ENCODE peak calls at places on chromosomes 7 and 10, in seven cellular contexts. Z is MM.1S, X is fibroblast of lung, O is neural progenitor cell, F is mammary epithelial cell, E is HCT116, Y is endothelial cell of umbilical vein. T is an unnamed sample.

GRCh38 chr7:112001089-112001826 is 204.9 kb downstream of the DOCK4 start:
- DNase-seq in Z (no peak), E (peak; percentile 37), X (peak; percentile 74), F (peak; percentile 92), Y (peak; percentile 32), O (no peak), T (peak; percentile 25)

GRCh38 chr7:53600296-53600695 is 564.9 kb downstream of the POM121L12 start:
- DNase-seq in Y (no peak), Z (peak; percentile 21), O (no peak), E (no peak), X (no peak), F (no peak), T (no peak)

GRCh38 chr10:60203993-60204618 is 185.6 kb downstream of the ANK3 start:
- DNase-seq in E (peak; percentile 12), Z (peak; percentile 28), F (peak; percentile 15), Y (peak; percentile 48), X (peak; percentile 61), O (peak; percentile 66), T (peak; percentile 60)

GRCh38 chr10:8054498-8055407 is at the start of gene GATA3:
- DNase-seq in E (no peak), O (peak; percentile 84), Y (peak; percentile 93), F (peak; percentile 91), Z (no peak), X (no peak), T (peak; percentile 86)

GRCh38 chr10:100006241-100006886 is 3.4 kb downstream of the DNMBP start:
- DNase-seq in E (peak; percentile 96), Z (no peak), F (peak; percentile 95), X (peak; percentile 90), O (no peak), Y (peak; percentile 93), T (peak; percentile 70)

GRCh38 chr7:45186261-45186813 is 28.7 kb downstream of the RAMP3 start:
- DNase-seq in X (no peak), Z (no peak), E (no peak), F (no peak), O (no peak), Y (no peak), T (no peak)

GRCh38 chr10:78524941-78525340 is 491.3 kb downstream of the RPS24 start:
- DNase-seq in Z (no peak), Y (no peak), X (no peak), O (no peak), E (no peak), F (no peak), T (no peak)

GRCh38 chr7:150788474-150789269 is 11.5 kb downstream of the TMEM176B start:
- DNase-seq in Z (no peak), O (no peak), Y (no peak), X (no peak), E (no peak), F (no peak), T (no peak)

GRCh38 chr7:129343099-129343700 is 91.0 kb upstream of the STRIP2 start:
- DNase-seq in Y (peak; percentile 68), F (peak; percentile 36), E (peak; percentile 37), O (peak; percentile 13), Z (peak; percentile 72), X (peak; percentile 77), T (peak; percentile 57)

GRCh38 chr10:122140941-122141623 is 130.0 kb upstream of the BTBD16 start:
- DNase-seq in O (no peak), Y (peak; percentile 97), Z (no peak), F (peak; percentile 84), X (peak; percentile 95), E (peak; percentile 73), T (peak; percentile 73)

GRCh38 chr10:132575320-132576201 is 38.0 kb downstream of the INPP5A start:
- DNase-seq in Y (peak; percentile 74), Z (no peak), O (no peak), E (no peak), F (no peak), X (peak; percentile 93), T (peak; percentile 60)

GRCh38 chr7:42574693-42575084 is 337.2 kb downstream of the C7orf25 start:
- DNase-seq in Y (no peak), E (no peak), O (peak; percentile 27), Z (no peak), F (no peak), X (peak; percentile 25), T (no peak)

GRCh38 chr7:34848670-34849069 is 188.6 kb downstream of the DPY19L1 start:
- DNase-seq in Y (no peak), F (no peak), X (no peak), E (no peak), O (no peak), Z (no peak), T (no peak)

GRCh38 chr10:36256905-36257304 is 614.8 kb upstream of the FZD8 start:
- DNase-seq in Y (no peak), X (peak; percentile 42), O (no peak), E (no peak), F (peak; percentile 68), Z (no peak), T (peak; percentile 13)

GRCh38 chr7:135879238-135879637 is 97.9 kb downstream of the MTPN start:
- DNase-seq in Y (no peak), X (no peak), E (no peak), Z (no peak), O (no peak), F (peak; percentile 29), T (no peak)

GRCh38 chr10:24206926-24207701 is 1.8 kb upstream of the KIAA1217 start:
- DNase-seq in Z (no peak), Y (no peak), F (no peak), O (peak; percentile 13), X (no peak), E (no peak), T (peak; percentile 31)

GRCh38 chr10:126731613-126731995 is 61.1 kb upstream of the C10orf90 start:
- DNase-seq in Z (no peak), E (no peak), O (no peak), F (no peak), Y (no peak), X (peak; percentile 63), T (no peak)

GRCh38 chr7:150325110-150325611 is 1.8 kb upstream of the ACTR3C start:
- DNase-seq in X (peak; percentile 68), F (no peak), O (no peak), Y (no peak), E (no peak), Z (no peak), T (no peak)

GRCh38 chr7:78172138-78172887 is 373.7 kb downstream of the PHTF2 start:
- DNase-seq in O (peak; percentile 23), X (no peak), F (no peak), Z (no peak), Y (peak; percentile 47), E (no peak), T (no peak)

GRCh38 chr10:77236700-77237099 is 400.9 kb downstream of the KCNMA1 start:
- DNase-seq in E (no peak), X (peak; percentile 33), Z (no peak), Y (no peak), F (peak; percentile 48), O (no peak), T (no peak)

GRCh38 chr10:22174442-22174841 is 43.4 kb downstream of the EBLN1 start:
- DNase-seq in E (no peak), Y (no peak), O (no peak), X (no peak), F (no peak), Z (no peak), T (no peak)

GRCh38 chr10:92699518-92700272 is 9.9 kb downstream of the HHEX start:
- DNase-seq in E (no peak), O (peak; percentile 19), X (peak; percentile 55), Y (peak; percentile 69), Z (no peak), F (peak; percentile 8), T (peak; percentile 37)

GRCh38 chr7:140031364-140031763 is 31.4 kb downstream of the PARP12 start:
- DNase-seq in X (no peak), E (no peak), O (no peak), F (no peak), Z (no peak), Y (no peak), T (no peak)

GRCh38 chr7:91089382-91089963 is 174.8 kb upstream of the FZD1 start:
- DNase-seq in F (peak; percentile 21), Z (peak; percentile 13), E (peak; percentile 26), X (peak; percentile 70), Y (peak; percentile 60), O (peak; percentile 48), T (peak; percentile 47)

GRCh38 chr7:1397491-1398327 is 61.6 kb downstream of the MICALL2 start:
- DNase-seq in O (no peak), Z (no peak), Y (no peak), F (no peak), E (no peak), X (peak; percentile 47), T (no peak)

GRCh38 chr10:78690354-78691111 is 378.2 kb upstream of the ZMIZ1 start:
- DNase-seq in X (no peak), Y (no peak), O (no peak), F (no peak), Z (no peak), E (no peak), T (no peak)

GRCh38 chr10:97518601-97519043 is 19.9 kb downstream of the UBTD1 start:
- DNase-seq in F (no peak), Z (no peak), O (no peak), Y (peak; percentile 64), E (no peak), X (peak; percentile 22), T (no peak)

GRCh38 chr7:17991866-17992648 is 35.6 kb downstream of the PRPS1L1 start:
- DNase-seq in Z (no peak), F (no peak), Y (no peak), X (no peak), E (no peak), O (peak; percentile 36), T (no peak)

GRCh38 chr7:41367967-41368882 is 334.7 kb downstream of the INHBA start:
- DNase-seq in Y (no peak), O (no peak), E (no peak), Z (no peak), X (no peak), F (no peak), T (no peak)

GRCh38 chr10:126283307-126283706 is 105.0 kb downstream of the ADAM12 start:
- DNase-seq in Z (no peak), Y (no peak), E (no peak), X (no peak), O (no peak), F (no peak), T (no peak)

GRCh38 chr10:86366033-86366901 is at the start of gene GRID1:
- DNase-seq in E (no peak), Z (peak; percentile 47), F (no peak), Y (no peak), X (no peak), O (peak; percentile 83), T (peak; percentile 62)
- TF ChIP-seq EZH2 in E (no peak), Z (no peak), F (no peak), Y (peak; percentile 85), X (no peak), O (peak; percentile 67), T (peak; percentile 77)

GRCh38 chr7:57867884-57868701 is 418.1 kb downstream of the ZNF716 start:
- DNase-seq in Y (peak; percentile 1), O (no peak), Z (no peak), F (peak; percentile 7), X (no peak), E (no peak), T (no peak)
- TF ChIP-seq EZH2 in Y (peak; percentile 64), O (no peak), Z (no peak), F (no peak), X (no peak), E (no peak), T (no peak)

GRCh38 chr10:115163129-115163528 is 70.0 kb downstream of the ATRNL1 start:
- DNase-seq in O (no peak), Y (no peak), Z (no peak), F (no peak), X (no peak), E (no peak), T (no peak)
- TF ChIP-seq EZH2 in O (no peak), Y (no peak), Z (no peak), F (no peak), X (no peak), E (no peak), T (no peak)

GRCh38 chr7:30598121-30598876 is 3.6 kb downstream of the GARS1 start:
- DNase-seq in F (peak; percentile 19), X (peak; percentile 38), E (no peak), Y (no peak), Z (no peak), O (no peak), T (no peak)
- TF ChIP-seq EZH2 in F (no peak), X (no peak), E (no peak), Y (no peak), Z (no peak), O (no peak), T (no peak)